ENCODE peak calls at places on chromosomes 1 and 21, in seven cellular contexts. S is mucosa of descending colon, N is keratinocyte, U is stomach, B is ovary, Y is tibial nerve, D is kidney. F is an unnamed sample.

GRCh38 chr1:25195835-25196234 is 36.5 kb downstream of the SYF2 start:
- DNase-seq in S (peak), N (no peak), U (no peak), B (no peak), Y (no peak), D (no peak), F (no peak)

GRCh38 chr1:31760901-31761470 is 3.2 kb downstream of the ADGRB2 start:
- DNase-seq in S (peak), N (no peak), U (peak), B (peak), Y (no peak), D (peak), F (no peak)

GRCh38 chr1:184060316-184060715 is 8.8 kb downstream of the TSEN15 start:
- DNase-seq in S (no peak), N (no peak), U (no peak), B (no peak), Y (no peak), D (no peak), F (no peak)

GRCh38 chr1:27135920-27136551 is 18.9 kb downstream of the SLC9A1 start:
- DNase-seq in S (no peak), N (no peak), U (peak), B (no peak), Y (no peak), D (no peak), F (no peak)

GRCh38 chr21:30616125-30616524 is at the start of gene KRTAP20-1:
- DNase-seq in S (no peak), N (no peak), U (no peak), B (no peak), Y (no peak), D (no peak), F (no peak)

GRCh38 chr1:213055087-213055591 is 4.1 kb downstream of the RPS6KC1 start:
- DNase-seq in S (no peak), N (peak), U (no peak), B (no peak), Y (no peak), D (no peak), F (no peak)

GRCh38 chr1:189616893-189617292 is 860.8 kb downstream of the BRINP3 start:
- DNase-seq in S (no peak), N (no peak), U (no peak), B (no peak), Y (no peak), D (no peak), F (no peak)

GRCh38 chr1:227781314-227781930 is 34.1 kb upstream of the PRSS38 start:
- DNase-seq in S (no peak), N (no peak), U (peak), B (no peak), Y (no peak), D (peak), F (no peak)

GRCh38 chr1:209625791-209626285 is 26.4 kb downstream of the LAMB3 start:
- DNase-seq in S (no peak), N (no peak), U (no peak), B (no peak), Y (no peak), D (no peak), F (peak)

GRCh38 chr1:41560496-41560895 is 76.0 kb upstream of the EDN2 start:
- DNase-seq in S (no peak), N (no peak), U (no peak), B (no peak), Y (no peak), D (no peak), F (no peak)

GRCh38 chr1:59638172-59638800 is 176.5 kb upstream of the HOOK1 start:
- DNase-seq in S (no peak), N (no peak), U (no peak), B (no peak), Y (peak), D (no peak), F (no peak)

GRCh38 chr1:172325562-172325961 is 94.9 kb upstream of the C1orf105 start:
- DNase-seq in S (no peak), N (no peak), U (no peak), B (no peak), Y (no peak), D (no peak), F (no peak)

GRCh38 chr1:43104027-43104763 is 67.9 kb downstream of the EBNA1BP2 start:
- DNase-seq in S (no peak), N (no peak), U (no peak), B (no peak), Y (no peak), D (no peak), F (no peak)

GRCh38 chr1:86155061-86155806 is 1.3 kb downstream of the COL24A1 start:
- DNase-seq in S (peak), N (no peak), U (no peak), B (no peak), Y (peak), D (peak), F (no peak)
- H3K4me3 ChIP-seq in S (no peak), N (no peak), U (peak), B (peak), Y (peak), D (peak), F (peak)

GRCh38 chr1:19861842-19862530 is 20.2 kb upstream of the OTUD3 start:
- DNase-seq in S (no peak), N (no peak), U (no peak), B (no peak), Y (no peak), D (no peak), F (no peak)
- H3K4me3 ChIP-seq in S (no peak), N (no peak), U (no peak), B (no peak), Y (no peak), D (no peak), F (no peak)

DNA sequence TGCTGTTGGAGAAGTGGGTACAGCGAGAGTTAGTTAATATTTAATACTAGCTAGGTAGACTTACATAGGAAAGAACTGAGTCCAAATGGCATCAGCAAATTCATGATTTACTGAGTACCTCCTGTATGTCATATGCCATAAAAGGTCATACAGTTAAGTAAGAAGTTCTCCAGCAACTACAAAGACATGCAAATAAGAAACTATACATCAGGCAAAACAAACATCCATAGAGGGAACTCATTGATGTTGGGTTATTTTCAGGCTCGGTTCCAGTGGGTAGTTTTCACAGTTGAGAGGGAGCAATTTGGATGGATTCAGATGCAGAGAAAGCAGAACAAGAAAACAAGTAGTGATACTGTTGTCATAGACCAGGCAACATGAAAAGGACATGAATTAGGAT is 164.9 kb upstream of the L1TD1 start:
- DNase-seq in S (no peak), N (no peak), U (no peak), B (no peak), Y (no peak), D (no peak), F (no peak)
- H3K4me3 ChIP-seq in S (no peak), N (no peak), U (no peak), B (no peak), Y (no peak), D (no peak), F (no peak)

GRCh38 chr1:150805899-150806298 is 2.2 kb downstream of the CTSK start:
- DNase-seq in S (no peak), N (no peak), U (no peak), B (no peak), Y (no peak), D (no peak), F (no peak)
- H3K4me3 ChIP-seq in S (no peak), N (no peak), U (no peak), B (no peak), Y (no peak), D (no peak), F (no peak)

F was measured in gastrocnemius medialis.